ENCODE peak calls at places on chromosomes 3 and 15, in nine cellular contexts. P is mucosa of descending colon; H is IMR-90; F is CD8-positive, alpha-beta memory T cell; N is mammary epithelial cell; M is body of pancreas; S is breast epithelium; Y is left lung; U is hepatocyte. B is an unnamed sample. For H3K36me3, the result is how much of the 10 kb centered on the place peaks cover.

GRCh38 chr3:146308222-146308621 is 57.3 kb upstream of the PLSCR4 start:
- DNase-seq in Y (no peak), M (peak), U (no peak), P (no peak), S (no peak), H (peak), F (no peak), N (peak), B (peak)

GRCh38 chr15:42493694-42494093 is 1.7 kb upstream of the SNAP23 start:
- DNase-seq in U (no peak), S (no peak), Y (no peak), M (no peak), N (no peak), H (no peak), F (no peak), P (no peak), B (no peak)

GRCh38 chr15:83512459-83512858 is 65.3 kb downstream of the SH3GL3 start:
- DNase-seq in N (no peak), F (no peak), H (no peak), M (no peak), U (no peak), P (no peak), Y (no peak), S (no peak), B (no peak)

GRCh38 chr3:36548712-36549111 is 168.4 kb downstream of the STAC start:
- DNase-seq in H (no peak), U (no peak), S (no peak), F (no peak), Y (no peak), P (no peak), M (no peak), N (peak), B (no peak)

GRCh38 chr3:48804930-48805329 is 42.7 kb downstream of the PRKAR2A start:
- DNase-seq in N (no peak), S (no peak), Y (no peak), M (no peak), H (no peak), P (no peak), U (no peak), F (no peak), B (no peak)

GRCh38 chr3:71881041-71881440 is 96.1 kb upstream of the PROK2 start:
- DNase-seq in N (no peak), M (peak), U (no peak), Y (no peak), F (no peak), H (no peak), P (no peak), S (no peak), B (no peak)

GRCh38 chr3:52528596-52529375 is 4.9 kb downstream of the NT5DC2 start:
- DNase-seq in Y (peak), U (no peak), F (no peak), H (no peak), P (peak), S (peak), N (no peak), M (no peak), B (no peak)

GRCh38 chr15:59933607-59934006 is 70.5 kb upstream of the FOXB1 start:
- DNase-seq in M (no peak), S (no peak), H (no peak), U (no peak), Y (no peak), P (no peak), N (no peak), F (no peak), B (no peak)

GRCh38 chr3:156749244-156749643 is 74.9 kb downstream of the TIPARP start:
- DNase-seq in F (no peak), S (no peak), Y (no peak), P (no peak), M (no peak), U (peak), H (peak), N (no peak), B (no peak)

GRCh38 chr3:141844108-141844507 is 32.3 kb upstream of the ATP1B3 start:
- DNase-seq in F (no peak), N (no peak), P (no peak), M (no peak), H (no peak), U (no peak), S (no peak), Y (no peak), B (no peak)

GRCh38 chr15:55917881-55918296 is 75.5 kb downstream of the NEDD4 start:
- DNase-seq in H (peak), F (no peak), M (peak), S (no peak), N (peak), U (peak), P (no peak), Y (no peak), B (peak)

GRCh38 chr3:185150561-185150960 is 2.3 kb downstream of the C3orf70 start:
- DNase-seq in F (no peak), Y (no peak), H (no peak), P (no peak), U (no peak), N (no peak), M (no peak), S (no peak), B (no peak)

GRCh38 chr3:44241706-44242105 is at the start of gene TOPAZ1:
- DNase-seq in H (no peak), N (no peak), Y (peak), F (no peak), U (no peak), P (no peak), S (no peak), M (no peak), B (no peak)

GRCh38 chr3:159025733-159026132 is 223.9 kb downstream of the MFSD1 start:
- DNase-seq in P (no peak), F (no peak), N (peak), S (no peak), U (no peak), H (no peak), Y (no peak), M (no peak), B (no peak)

DNA sequence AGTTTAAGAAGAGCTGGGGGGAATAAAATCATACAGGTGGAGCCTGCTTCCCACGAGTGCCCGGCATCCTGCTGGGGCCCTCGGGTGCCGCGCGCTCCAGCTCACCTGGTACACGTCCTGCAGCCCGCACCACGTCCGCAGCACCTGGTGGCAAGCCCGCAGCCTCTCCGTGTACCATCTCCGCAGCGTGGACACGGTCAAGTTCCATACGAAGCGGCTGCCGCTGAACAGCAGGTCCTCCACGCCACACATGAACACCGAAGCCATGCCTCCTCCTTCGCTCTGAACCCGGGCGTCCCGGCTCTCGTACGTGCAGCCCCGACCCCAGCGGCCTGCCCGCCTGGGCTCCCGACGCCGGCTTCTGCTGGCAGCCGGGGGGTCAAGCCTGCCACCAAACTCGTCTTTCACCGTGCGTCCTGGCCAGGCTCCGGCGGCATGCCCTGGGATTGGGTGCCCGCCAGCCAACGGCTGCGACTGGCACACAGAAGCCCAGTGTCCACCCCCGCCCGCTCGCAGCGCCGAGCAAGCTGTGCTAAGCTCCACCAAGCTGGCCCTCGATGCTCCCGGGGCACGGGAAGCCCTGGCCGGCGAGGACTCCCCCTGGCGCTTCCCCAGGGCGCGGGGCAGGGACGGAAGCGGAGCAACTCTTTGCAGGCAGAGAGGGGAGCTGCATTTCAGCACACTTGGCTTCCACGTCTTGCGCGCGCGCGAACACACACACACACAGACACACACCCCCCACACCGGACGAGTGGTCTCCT is at the start of gene FRMD4B:
- DNase-seq in S (peak), M (peak), Y (peak), N (peak), F (no peak), U (peak), P (peak), H (no peak), B (peak)
- H3K4me3 ChIP-seq in S (peak), M (no peak), Y (peak), N (peak), F (peak), U (peak), P (no peak), H (no peak), B (peak)

GRCh38 chr3:55484191-55484644 is 2.9 kb downstream of the WNT5A start:
- DNase-seq in F (no peak), Y (no peak), N (no peak), P (peak), U (peak), M (no peak), H (no peak), S (no peak), B (no peak)
- H3K36me3 ChIP-seq in F (under half), Y (under half), N (under half), P (under half), U (under half), M (under half), H (under half), S (under half), B (under half)

GRCh38 chr15:35061171-35062163 is 23.6 kb downstream of the NANOGP8 start:
- DNase-seq in Y (no peak), S (no peak), M (no peak), N (no peak), F (no peak), P (no peak), H (no peak), U (no peak), B (peak)
- H3K4me3 ChIP-seq in Y (no peak), S (no peak), M (no peak), N (no peak), F (no peak), P (no peak), H (no peak), U (no peak), B (no peak)

GRCh38 chr3:132513057-132513456 is 84.0 kb upstream of the ACKR4 start:
- DNase-seq in H (no peak), S (no peak), Y (no peak), N (no peak), F (no peak), M (no peak), P (no peak), U (no peak), B (no peak)

GRCh38 chr3:132504375-132504921 is 87.1 kb downstream of the DNAJC13 start:
- DNase-seq in N (no peak), P (no peak), M (no peak), Y (no peak), F (no peak), U (no peak), S (no peak), H (peak), B (no peak)

GRCh38 chr3:132509506-132509905 is 87.6 kb upstream of the ACKR4 start:
- DNase-seq in M (no peak), Y (no peak), N (no peak), S (no peak), U (no peak), F (no peak), P (no peak), H (no peak), B (no peak)

GRCh38 chr3:132509096-132509495 is 88.0 kb upstream of the ACKR4 start:
- DNase-seq in M (no peak), N (no peak), F (no peak), Y (no peak), P (no peak), U (no peak), S (no peak), H (peak), B (no peak)

DNA sequence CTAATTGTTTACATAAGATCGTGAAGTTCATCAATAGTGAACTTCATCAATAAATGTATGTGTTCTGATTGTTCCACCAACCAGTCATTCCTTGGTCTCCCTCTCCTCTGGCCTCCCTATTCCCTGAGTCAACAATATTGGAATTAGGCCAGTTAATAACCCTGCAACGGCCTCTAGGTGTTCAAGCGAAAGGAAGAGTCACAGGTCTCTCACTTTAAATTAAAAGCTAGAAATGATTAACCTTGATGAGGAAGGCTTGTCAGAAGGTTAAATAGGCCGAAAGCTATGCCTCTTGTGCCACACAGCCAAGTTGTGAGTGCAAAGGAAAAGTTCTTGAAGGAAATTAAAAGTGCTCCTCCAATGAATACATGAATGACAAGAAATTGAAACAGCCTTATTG is 89.4 kb upstream of the ACKR4 start:
- DNase-seq in P (no peak), U (no peak), Y (no peak), F (no peak), S (no peak), H (no peak), N (no peak), M (no peak), B (no peak)
- H3K36me3 ChIP-seq in P (under half), U (under half), Y (half or more), F (under half), S (under half), H (under half), N (under half), M (under half), B (half or more)

DNA sequence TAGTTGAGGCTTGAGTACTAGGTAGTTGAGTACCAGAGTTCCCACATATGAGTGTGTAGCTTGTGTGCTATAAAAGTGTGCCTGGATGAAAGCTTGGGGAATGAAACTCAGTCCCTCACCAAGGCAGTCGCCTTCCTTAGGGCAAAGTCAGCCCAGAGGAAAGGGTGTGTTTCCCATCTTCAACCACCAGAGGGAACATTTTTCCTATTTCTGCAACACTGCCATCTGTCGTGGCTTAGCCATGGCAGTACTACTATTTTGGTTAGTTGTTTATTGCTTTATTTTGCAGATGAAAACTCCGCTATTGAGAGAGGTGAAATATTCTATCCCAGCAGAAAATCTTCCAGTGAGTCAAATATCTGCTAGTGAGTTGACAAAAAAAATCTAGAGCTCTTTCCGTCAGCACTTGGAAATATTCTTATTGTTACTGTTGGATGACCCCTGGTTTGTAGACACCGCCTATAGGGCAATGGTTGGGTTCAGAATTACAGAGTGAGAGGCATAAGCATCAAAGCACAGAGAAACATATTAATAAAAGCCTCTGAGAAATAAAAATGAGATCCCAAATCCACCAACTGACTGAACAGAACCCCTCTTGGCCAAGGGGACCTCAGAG is 239.9 kb downstream of the CPNE4 start:
- DNase-seq in F (no peak), Y (no peak), P (no peak), U (peak), S (no peak), M (peak), H (peak), N (peak), B (peak)
- H3K4me3 ChIP-seq in F (no peak), Y (no peak), P (no peak), U (no peak), S (no peak), M (no peak), H (no peak), N (no peak), B (no peak)

DNA sequence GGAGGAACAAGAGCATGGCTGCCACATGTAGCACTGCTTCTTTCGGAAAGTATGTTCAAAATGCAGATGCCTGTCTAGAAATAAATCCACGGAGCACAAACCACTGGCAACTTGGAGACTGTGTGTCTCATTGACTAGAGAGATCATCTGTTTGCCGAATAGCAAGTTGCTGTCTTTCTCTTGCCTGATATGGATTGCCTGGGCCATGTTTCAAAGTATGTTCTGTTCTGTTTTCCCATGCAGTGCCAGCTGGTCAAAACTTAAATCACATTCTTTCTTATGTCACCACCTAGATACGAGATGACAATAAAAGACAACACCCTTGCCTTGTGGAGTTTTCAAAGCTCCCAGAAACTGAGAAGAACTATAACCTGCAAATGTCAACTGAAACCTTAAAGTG is 318.9 kb downstream of the RYR3 start:
- DNase-seq in S (no peak), N (no peak), U (no peak), M (no peak), H (no peak), Y (no peak), F (no peak), P (no peak), B (no peak)
- H3K36me3 ChIP-seq in S (under half), N (under half), U (under half), M (under half), H (under half), Y (under half), F (under half), P (under half), B (under half)

GRCh38 chr3:187036394-187036793 is 102.9 kb downstream of the RPL39L start:
- DNase-seq in S (no peak), H (no peak), M (no peak), N (no peak), F (no peak), U (no peak), P (no peak), Y (no peak), B (no peak)

GRCh38 chr3:187027531-187027936 is 97.2 kb downstream of the ST6GAL1 start:
- DNase-seq in M (no peak), F (peak), H (no peak), S (no peak), U (no peak), Y (no peak), P (no peak), N (no peak), B (no peak)

GRCh38 chr3:187026321-187026678 is 96.0 kb downstream of the ST6GAL1 start:
- DNase-seq in P (no peak), M (no peak), H (no peak), Y (no peak), N (no peak), S (no peak), U (no peak), F (no peak), B (no peak)

GRCh38 chr3:187031934-187032333 is 101.6 kb downstream of the ST6GAL1 start:
- DNase-seq in Y (no peak), F (no peak), M (no peak), S (no peak), U (no peak), N (no peak), H (no peak), P (no peak), B (no peak)
- H3K4me3 ChIP-seq in Y (no peak), F (no peak), M (no peak), S (no peak), U (no peak), N (no peak), H (no peak), P (no peak), B (no peak)

GRCh38 chr3:49900491-49901153 is 3.1 kb downstream of the MST1R start:
- DNase-seq in P (peak), U (peak), Y (peak), N (peak), H (peak), F (no peak), S (peak), M (peak), B (peak)

GRCh38 chr3:49903451-49904424 is at the start of gene MST1R:
- DNase-seq in M (peak), U (peak), N (peak), H (no peak), F (peak), S (peak), Y (peak), P (peak), B (no peak)

GRCh38 chr3:49899815-49900214 is 3.9 kb downstream of the MST1R start:
- DNase-seq in S (no peak), F (no peak), U (no peak), N (no peak), P (no peak), H (no peak), Y (no peak), M (no peak), B (no peak)

GRCh38 chr3:49902511-49903345 is 945 bp downstream of the MST1R start:
- DNase-seq in Y (no peak), H (no peak), N (no peak), F (no peak), P (peak), M (no peak), S (no peak), U (no peak), B (no peak)

GRCh38 chr3:49901351-49902339 is 2.0 kb downstream of the MST1R start:
- DNase-seq in U (no peak), N (peak), S (no peak), F (no peak), H (peak), M (no peak), Y (no peak), P (no peak), B (peak)
- H3K36me3 ChIP-seq in U (under half), N (under half), S (under half), F (under half), H (under half), M (under half), Y (under half), P (under half), B (under half)

GRCh38 chr3:149313542-149313941 is 19.9 kb downstream of the TM4SF18 start:
- DNase-seq in H (no peak), M (no peak), N (no peak), F (no peak), P (no peak), U (no peak), S (no peak), Y (no peak), B (no peak)
- H3K4me3 ChIP-seq in H (no peak), M (no peak), N (no peak), F (no peak), P (no peak), U (no peak), S (no peak), Y (no peak), B (no peak)

GRCh38 chr3:187069857-187070516 is 69.3 kb downstream of the RPL39L start:
- DNase-seq in F (no peak), P (no peak), S (no peak), H (peak), M (no peak), N (no peak), U (no peak), Y (no peak), B (no peak)
- H3K36me3 ChIP-seq in F (half or more), P (under half), S (under half), H (under half), M (under half), N (under half), U (under half), Y (under half), B (under half)